ENCODE peak calls at places on chromosomes 16 and 17, in seven cellular contexts. T is transverse colon, V is brain microvascular endothelial cell, B is prostate gland, E is OCI-LY7, S is mammary epithelial cell, X is WERI-Rb-1. C is an unnamed sample.

GRCh38 chr16:51763072-51763658 is 612.1 kb upstream of the SALL1 start:
- DNase-seq in T (no peak), V (no peak), B (no peak), E (no peak), S (no peak), X (peak; percentile 91), C (no peak)

GRCh38 chr17:63984651-63985386 is 12.1 kb upstream of the SCN4A start:
- DNase-seq in T (peak; percentile 39), V (peak; percentile 89), B (no peak), E (no peak), S (peak; percentile 84), X (no peak), C (peak; percentile 48)

GRCh38 chr17:65466547-65466946 is 94.9 kb downstream of the AXIN2 start:
- DNase-seq in T (no peak), V (no peak), B (no peak), E (no peak), S (no peak), X (no peak), C (no peak)

GRCh38 chr17:72407336-72408121 is 286.7 kb downstream of the SOX9 start:
- DNase-seq in T (peak; percentile 77), V (peak; percentile 96), B (peak; percentile 88), E (peak; percentile 58), S (peak; percentile 98), X (no peak), C (peak; percentile 88)

GRCh38 chr16:65142276-65142675 is 20.4 kb upstream of the CDH11 start:
- DNase-seq in T (no peak), V (no peak), B (no peak), E (no peak), S (no peak), X (no peak), C (no peak)

GRCh38 chr17:67433248-67433924 is 56.3 kb downstream of the PITPNC1 start:
- DNase-seq in T (no peak), V (no peak), B (no peak), E (no peak), S (no peak), X (no peak), C (no peak)

GRCh38 chr17:18362509-18363020 is 785 bp downstream of the SHMT1 start:
- DNase-seq in T (peak; percentile 68), V (no peak), B (peak; percentile 33), E (peak; percentile 54), S (peak; percentile 12), X (no peak), C (peak; percentile 7)

GRCh38 chr17:45171338-45172231 is 9.9 kb downstream of the HEXIM2 start:
- DNase-seq in T (peak; percentile 55), V (no peak), B (peak; percentile 48), E (no peak), S (peak; percentile 84), X (peak; percentile 72), C (peak; percentile 79)

GRCh38 chr16:31202402-31203385 is at the start of gene PYCARD:
- DNase-seq in T (peak; percentile 82), V (no peak), B (peak; percentile 21), E (peak; percentile 37), S (peak; percentile 49), X (no peak), C (peak; percentile 46)

GRCh38 chr17:50922739-50923405 is 56.7 kb upstream of the TOB1 start:
- DNase-seq in T (peak; percentile 81), V (no peak), B (no peak), E (no peak), S (no peak), X (no peak), C (no peak)

GRCh38 chr16:57556941-57557541 is 14.6 kb downstream of the ADGRG5 start:
- DNase-seq in T (no peak), V (no peak), B (no peak), E (no peak), S (no peak), X (no peak), C (no peak)

GRCh38 chr17:43920500-43921095 is 13.3 kb upstream of the MPP2 start:
- DNase-seq in T (no peak), V (no peak), B (no peak), E (no peak), S (no peak), X (no peak), C (no peak)

GRCh38 chr17:16348586-16348985 is 4.7 kb downstream of the CENPV start:
- DNase-seq in T (no peak), V (no peak), B (no peak), E (no peak), S (no peak), X (no peak), C (no peak)

GRCh38 chr16:58450590-58450989 is 49.4 kb upstream of the NDRG4 start:
- DNase-seq in T (no peak), V (no peak), B (no peak), E (no peak), S (no peak), X (no peak), C (no peak)

GRCh38 chr17:36752096-36752888 is 150.9 kb downstream of the MRM1 start:
- DNase-seq in T (peak; percentile 39), V (no peak), B (no peak), E (no peak), S (no peak), X (no peak), C (no peak)

GRCh38 chr16:85891033-85891775 is 7.8 kb upstream of the IRF8 start:
- DNase-seq in T (no peak), V (peak; percentile 31), B (peak; percentile 43), E (no peak), S (peak; percentile 71), X (no peak), C (peak; percentile 71)

GRCh38 chr16:17275076-17275732 is 195.6 kb downstream of the XYLT1 start:
- DNase-seq in T (peak; percentile 90), V (no peak), B (no peak), E (no peak), S (peak; percentile 65), X (no peak), C (peak; percentile 71)

GRCh38 chr17:76556759-76557367 is 17.0 kb downstream of the PRCD start:
- DNase-seq in T (peak; percentile 36), V (no peak), B (no peak), E (no peak), S (peak; percentile 66), X (no peak), C (no peak)

GRCh38 chr17:13598353-13599167 is 3.2 kb downstream of the HS3ST3A1 start:
- DNase-seq in T (no peak), V (no peak), B (no peak), E (no peak), S (no peak), X (no peak), C (no peak)

GRCh38 chr17:3535253-3535995 is 22.2 kb downstream of the TRPV3 start:
- DNase-seq in T (peak; percentile 57), V (peak; percentile 39), B (no peak), E (peak; percentile 25), S (peak; percentile 34), X (peak; percentile 76), C (peak; percentile 40)

GRCh38 chr16:50548659-50549560 is 714 bp downstream of the NKD1 start:
- DNase-seq in T (no peak), V (no peak), B (no peak), E (no peak), S (peak; percentile 18), X (peak; percentile 16), C (no peak)

DNA sequence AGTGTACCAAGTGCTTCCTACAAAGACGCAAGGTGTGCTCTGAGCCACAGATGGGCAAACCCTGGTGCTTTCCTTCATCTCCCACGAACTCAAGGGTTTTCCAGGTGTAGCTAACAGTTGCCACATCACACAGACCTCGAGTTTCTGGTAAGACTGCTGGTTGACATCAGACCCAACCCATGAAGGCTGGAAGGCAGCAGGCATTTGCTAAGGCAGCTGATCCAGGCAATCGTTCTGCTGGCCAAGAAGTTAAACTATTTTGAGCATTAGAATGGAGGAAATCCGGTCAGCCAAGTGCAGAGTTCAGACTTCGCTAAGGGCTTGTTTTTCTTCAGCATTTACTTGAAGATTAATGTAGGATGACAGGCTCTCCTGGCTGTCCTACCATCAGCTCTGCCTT is 11.5 kb downstream of the HAS3 start:
- DNase-seq in T (no peak), V (no peak), B (no peak), E (no peak), S (no peak), X (no peak), C (no peak)
- H3K27ac ChIP-seq in T (no peak overlapping the region), V (no peak overlapping the region), B (no peak overlapping the region), E (no peak overlapping the region), S (no peak overlapping the region), X (no peak overlapping the region), C (no peak overlapping the region)

DNA sequence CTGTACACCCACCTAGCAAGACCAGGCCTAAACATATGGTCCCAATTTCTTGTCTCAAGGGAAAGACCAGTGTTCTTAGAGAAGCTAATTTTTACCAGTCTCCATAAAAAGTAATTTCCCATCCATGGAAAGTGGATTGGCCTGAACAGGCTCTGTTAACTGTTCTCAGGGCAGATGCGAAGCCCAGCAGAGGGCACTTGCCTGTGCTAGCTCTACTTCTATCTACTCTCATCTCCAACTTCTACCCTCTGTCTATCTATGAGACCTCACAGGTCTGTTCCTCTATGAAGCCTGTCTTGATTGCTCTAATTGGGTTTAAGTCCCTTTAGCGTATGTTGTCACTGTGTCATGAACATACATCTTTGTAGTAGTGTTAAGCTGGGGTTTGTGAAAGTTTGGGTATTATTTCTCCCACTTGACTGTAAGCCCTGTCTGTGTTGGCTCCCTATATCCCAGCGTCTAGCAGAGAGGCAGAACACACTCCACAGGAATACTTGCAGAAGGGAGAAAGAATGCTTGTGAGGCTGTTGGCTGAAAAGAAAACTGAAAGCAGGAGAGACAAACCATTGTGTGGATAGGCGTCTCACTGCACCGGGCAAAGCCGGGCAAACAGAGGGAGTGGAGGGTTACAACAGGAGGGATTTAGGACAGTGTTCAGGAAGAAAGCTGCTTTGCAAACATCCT is 167.2 kb upstream of the MAF start:
- DNase-seq in T (peak; percentile 57), V (peak; percentile 37), B (peak; percentile 47), E (no peak), S (peak; percentile 45), X (no peak), C (peak; percentile 37)
- TF ChIP-seq CTCF in T (peak; percentile 30), V (peak; percentile 74), B (no peak), E (peak; percentile 15), S (peak; percentile 54), X (no peak), C (peak; percentile 68)

GRCh38 chr16:84268231-84268630 is 26.4 kb upstream of the WFDC1 start:
- DNase-seq in T (no peak), V (no peak), B (no peak), E (no peak), S (no peak), X (peak; percentile 75), C (no peak)
- H3K27ac ChIP-seq in T (no peak overlapping the region), V (no peak overlapping the region), B (no peak overlapping the region), E (no peak overlapping the region), S (no peak overlapping the region), X (peak overlapping the region; percentile 85), C (no peak overlapping the region)

GRCh38 chr17:80650751-80651173 is 106.1 kb downstream of the RPTOR start:
- DNase-seq in T (no peak), V (peak; percentile 22), B (no peak), E (no peak), S (no peak), X (peak; percentile 84), C (no peak)

GRCh38 chr17:80647746-80648145 is 103.1 kb downstream of the RPTOR start:
- DNase-seq in T (no peak), V (peak; percentile 92), B (no peak), E (no peak), S (peak; percentile 84), X (no peak), C (peak; percentile 11)

GRCh38 chr17:80650339-80650672 is 105.7 kb downstream of the RPTOR start:
- DNase-seq in T (no peak), V (no peak), B (no peak), E (no peak), S (no peak), X (no peak), C (no peak)

GRCh38 chr17:80649200-80649644 is 104.6 kb downstream of the RPTOR start:
- DNase-seq in T (no peak), V (no peak), B (no peak), E (no peak), S (peak; percentile 42), X (no peak), C (no peak)

GRCh38 chr17:80649672-80650338 is 105.2 kb downstream of the RPTOR start:
- DNase-seq in T (no peak), V (peak; percentile 92), B (no peak), E (peak; percentile 46), S (peak; percentile 74), X (peak; percentile 95), C (peak; percentile 52)
- TF ChIP-seq CTCF in T (peak; percentile 21), V (peak; percentile 86), B (no peak), E (peak; percentile 79), S (peak; percentile 45), X (peak; percentile 99), C (peak; percentile 56)